ENCODE peak calls at places on chromosomes 12 and 14, in four cellular contexts. G, U, H and B are unnamed samples.

GRCh38 chr14:105974902-105975301 is 448.5 kb downstream of the TMEM121 start:
- DNase-seq in G (peak; percentile 41), U (no peak), H (no peak), B (peak; percentile 72)

GRCh38 chr14:105252552-105253328 is 4.4 kb downstream of the BTBD6 start:
- DNase-seq in G (no peak), U (no peak), H (no peak), B (no peak)

GRCh38 chr12:27305673-27306504 is 26.7 kb upstream of the BMAL2 start:
- DNase-seq in G (peak; percentile 10), U (no peak), H (no peak), B (peak; percentile 24)

GRCh38 chr14:23186913-23187654 is 3.6 kb upstream of the SLC7A8 start:
- DNase-seq in G (peak; percentile 69), U (peak; percentile 5), H (no peak), B (peak; percentile 63)

GRCh38 chr14:81314443-81315175 is 85.5 kb downstream of the STON2 start:
- DNase-seq in G (no peak), U (no peak), H (no peak), B (no peak)

GRCh38 chr12:114913871-114914801 is 230.2 kb upstream of the TBX3 start:
- DNase-seq in G (no peak), U (no peak), H (no peak), B (no peak)

GRCh38 chr12:56590237-56590830 is 39.8 kb downstream of the BAZ2A start:
- DNase-seq in G (peak; percentile 52), U (no peak), H (no peak), B (peak; percentile 38)

GRCh38 chr12:132029503-132030300 is 80.0 kb downstream of the EP400 start:
- DNase-seq in G (no peak), U (no peak), H (no peak), B (no peak)

GRCh38 chr14:34072401-34072800 is 121.5 kb upstream of the EGLN3 start:
- DNase-seq in G (no peak), U (no peak), H (no peak), B (no peak)

GRCh38 chr14:81519200-81519998 is 14.3 kb downstream of the SEL1L start:
- DNase-seq in G (no peak), U (peak; percentile 31), H (no peak), B (no peak)

GRCh38 chr14:102778616-102779351 is 1.5 kb downstream of the TRAF3 start:
- DNase-seq in G (no peak), U (no peak), H (no peak), B (no peak)

GRCh38 chr14:59262717-59263469 is 74.4 kb downstream of the DAAM1 start:
- DNase-seq in G (no peak), U (no peak), H (no peak), B (no peak)
- TF ChIP-seq CTCF in G (no peak), U (no peak), H (peak; percentile 58), B (peak; percentile 22)

GRCh38 chr12:117878598-117878997 is 90.2 kb downstream of the KSR2 start:
- DNase-seq in G (no peak), U (no peak), H (no peak), B (no peak)

GRCh38 chr12:117874842-117875434 is 93.9 kb downstream of the KSR2 start:
- DNase-seq in G (peak; percentile 74), U (no peak), H (peak; percentile 49), B (peak; percentile 82)

GRCh38 chr12:117872521-117873169 is 96.1 kb downstream of the KSR2 start:
- DNase-seq in G (no peak), U (no peak), H (no peak), B (no peak)

GRCh38 chr12:117876492-117876816 is 92.3 kb downstream of the KSR2 start:
- DNase-seq in G (no peak), U (no peak), H (no peak), B (no peak)

GRCh38 chr12:117875652-117876491 is 92.9 kb downstream of the KSR2 start:
- DNase-seq in G (no peak), U (no peak), H (peak; percentile 49), B (peak; percentile 33)
- TF ChIP-seq NRF1 in G (no peak), U (no peak), H (no peak), B (no peak)

GRCh38 chr12:78866518-78866917 is 1.9 kb downstream of the SYT1 start:
- DNase-seq in G (no peak), U (no peak), H (no peak), B (no peak)
- H3K4me3 ChIP-seq in G (no peak overlapping the region), U (no peak overlapping the region), H (no peak overlapping the region), B (peak overlapping the region; percentile 97)

DNA sequence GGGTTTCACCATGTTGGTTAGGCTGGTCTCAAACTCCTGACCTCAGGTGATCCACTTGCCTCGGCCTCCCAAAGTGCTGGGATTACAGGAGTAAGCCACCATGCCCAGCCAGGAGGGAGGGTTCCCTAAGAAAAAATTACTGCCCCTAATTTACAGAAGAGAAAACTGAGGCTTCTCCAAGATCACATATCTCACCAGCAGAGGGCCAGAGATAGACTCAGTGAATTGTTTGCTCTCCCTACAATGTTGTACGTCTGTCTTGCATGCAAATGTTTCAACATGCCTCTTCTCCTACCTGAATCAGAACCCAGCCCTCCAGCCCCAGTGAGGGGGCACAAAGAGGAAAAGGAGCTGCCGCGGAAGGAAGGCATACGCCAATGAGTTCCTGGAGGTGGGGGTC is 48.3 kb upstream of the TMEM263 start:
- DNase-seq in G (no peak), U (no peak), H (no peak), B (no peak)
- TF ChIP-seq CTCF in G (no peak), U (peak; percentile 27), H (no peak), B (no peak)

GRCh38 chr12:188910-189621 is 24.9 kb downstream of the SLC6A12 start:
- DNase-seq in G (peak; percentile 86), U (no peak), H (no peak), B (peak; percentile 96)
- TF ChIP-seq NRF1 in G (peak; percentile 38), U (no peak), H (no peak), B (peak; percentile 29)